ENCODE peak calls at places on chromosomes 4 and X, in six cellular contexts. E, C, V, N, H and P are unnamed samples.

GRCh38 chr4:8010618-8011017 is 71.0 kb upstream of the AFAP1 start:
- DNase-seq in E (no peak), C (no peak), V (peak), N (no peak), H (no peak), P (no peak)

GRCh38 chr4:185853841-185854240 is 41.8 kb upstream of the SORBS2 start:
- DNase-seq in E (no peak), C (no peak), V (no peak), N (no peak), H (no peak), P (no peak)

GRCh38 chrX:149949743-149950436 is 11.6 kb upstream of the EOLA2 start:
- DNase-seq in E (no peak), C (no peak), V (no peak), N (no peak), H (no peak), P (no peak)

GRCh38 chr4:104815593-104816156 is 321.0 kb upstream of the CXXC4 start:
- DNase-seq in E (no peak), C (no peak), V (no peak), N (no peak), H (no peak), P (no peak)

GRCh38 chr4:123786159-123786915 is 389.7 kb downstream of the SPRY1 start:
- DNase-seq in E (no peak), C (no peak), V (no peak), N (no peak), H (no peak), P (no peak)

GRCh38 chrX:120794525-120794975 is 81.1 kb downstream of the CT47B1 start:
- DNase-seq in E (no peak), C (no peak), V (no peak), N (no peak), H (no peak), P (peak)

GRCh38 chr4:111802191-111802590 is 343.1 kb upstream of the FAM241A start:
- DNase-seq in E (no peak), C (no peak), V (no peak), N (no peak), H (no peak), P (peak)

GRCh38 chr4:121236353-121237068 is 72.4 kb upstream of the TNIP3 start:
- DNase-seq in E (no peak), C (no peak), V (no peak), N (no peak), H (no peak), P (no peak)

GRCh38 chr4:38734886-38735285 is 47.9 kb downstream of the TLR10 start:
- DNase-seq in E (no peak), C (no peak), V (no peak), N (no peak), H (no peak), P (no peak)

GRCh38 chr4:147693202-147693601 is 9.2 kb upstream of the PRMT9 start:
- DNase-seq in E (no peak), C (no peak), V (no peak), N (no peak), H (no peak), P (no peak)

GRCh38 chr4:173091362-173091761 is 77.2 kb upstream of the GALNT7 start:
- DNase-seq in E (no peak), C (no peak), V (no peak), N (no peak), H (no peak), P (no peak)

GRCh38 chr4:179583221-179583620 is 2141.0 kb upstream of the AGA start:
- DNase-seq in E (no peak), C (no peak), V (no peak), N (no peak), H (no peak), P (no peak)

GRCh38 chrX:120316587-120317283 is 5.5 kb upstream of the TMEM255A start:
- DNase-seq in E (no peak), C (no peak), V (no peak), N (no peak), H (no peak), P (peak)

GRCh38 chr4:78100060-78100459 is 42.9 kb downstream of the FRAS1 start:
- DNase-seq in E (no peak), C (no peak), V (no peak), N (no peak), H (no peak), P (no peak)

GRCh38 chr4:142416711-142417275 is 429.3 kb downstream of the INPP4B start:
- DNase-seq in E (no peak), C (no peak), V (no peak), N (no peak), H (no peak), P (no peak)

GRCh38 chrX:145856181-145856580 is 38.6 kb downstream of the SLITRK2 start:
- DNase-seq in E (no peak), C (no peak), V (no peak), N (no peak), H (no peak), P (peak)

GRCh38 chr4:133969202-133969873 is 232.3 kb downstream of the PABPC4L start:
- DNase-seq in E (no peak), C (no peak), V (no peak), N (no peak), H (no peak), P (peak)

GRCh38 chr4:187602339-187603092 is 393.1 kb upstream of the ZFP42 start:
- DNase-seq in E (no peak), C (no peak), V (no peak), N (no peak), H (no peak), P (no peak)

GRCh38 chr4:142467086-142467485 is 379.0 kb downstream of the INPP4B start:
- DNase-seq in E (no peak), C (no peak), V (no peak), N (no peak), H (no peak), P (no peak)

GRCh38 chrX:55714111-55714510 is 3.4 kb upstream of the RRAGB start:
- DNase-seq in E (no peak), C (no peak), V (no peak), N (no peak), H (no peak), P (no peak)

GRCh38 chrX:68196939-68197791 is 236.1 kb downstream of the OPHN1 start:
- DNase-seq in E (no peak), C (peak), V (no peak), N (peak), H (no peak), P (peak)

GRCh38 chr4:159169414-159169813 is 66.5 kb downstream of the RAPGEF2 start:
- DNase-seq in E (no peak), C (no peak), V (no peak), N (no peak), H (no peak), P (no peak)

GRCh38 chr4:25786497-25787065 is 76.2 kb downstream of the SEL1L3 start:
- DNase-seq in E (no peak), C (no peak), V (no peak), N (no peak), H (no peak), P (no peak)

GRCh38 chrX:15505104-15505503 is 4.5 kb downstream of the BMX start:
- DNase-seq in E (no peak), C (no peak), V (no peak), N (no peak), H (no peak), P (peak)

GRCh38 chr4:182306792-182307507 is 63.7 kb downstream of the TENM3 start:
- DNase-seq in E (no peak), C (no peak), V (no peak), N (no peak), H (no peak), P (peak)
- TF ChIP-seq CTCF in E (no peak), C (no peak), V (no peak), N (no peak), H (no peak), P (no peak)

GRCh38 chr4:156173481-156173880 is 219.8 kb upstream of the CTSO start:
- DNase-seq in E (no peak), C (no peak), V (no peak), N (no peak), H (no peak), P (no peak)

GRCh38 chr4:156169861-156170260 is 216.2 kb upstream of the CTSO start:
- DNase-seq in E (no peak), C (no peak), V (no peak), N (peak), H (no peak), P (no peak)

GRCh38 chr4:156168288-156168687 is 214.6 kb upstream of the CTSO start:
- DNase-seq in E (no peak), C (no peak), V (no peak), N (no peak), H (no peak), P (no peak)

GRCh38 chr4:156173937-156174336 is 220.3 kb upstream of the CTSO start:
- DNase-seq in E (no peak), C (no peak), V (no peak), N (no peak), H (no peak), P (no peak)

DNA sequence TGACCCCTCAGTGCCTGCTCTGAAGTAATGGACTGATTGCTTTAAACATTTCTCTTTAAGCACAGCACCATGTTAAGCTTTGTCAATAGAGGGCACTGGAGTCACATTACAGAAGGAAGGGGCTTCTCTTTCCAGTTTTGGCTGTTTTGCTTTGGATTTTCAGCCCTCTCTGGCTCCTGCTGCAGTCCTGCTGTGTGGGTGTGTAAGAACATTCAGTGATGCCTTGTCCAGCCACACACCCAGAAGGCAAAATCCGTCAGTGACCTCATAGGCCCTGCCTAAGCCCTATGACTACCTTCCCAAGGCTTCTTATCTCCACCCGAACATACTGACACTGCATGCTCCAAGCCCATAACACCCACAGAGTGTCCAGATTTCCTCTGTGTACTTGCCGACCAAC is 215.3 kb upstream of the CTSO start:
- DNase-seq in E (no peak), C (peak), V (peak), N (peak), H (no peak), P (peak)
- TF ChIP-seq CTCF in E (peak), C (peak), V (no peak), N (peak), H (no peak), P (peak)

GRCh38 chr4:92299152-92299551 is 4.6 kb upstream of the GRID2 start:
- DNase-seq in E (no peak), C (no peak), V (no peak), N (no peak), H (no peak), P (peak)
- TF ChIP-seq CTCF in E (no peak), C (no peak), V (no peak), N (peak), H (no peak), P (peak)

GRCh38 chrX:104370089-104370488 is 115.4 kb upstream of the ESX1 start:
- DNase-seq in E (no peak), C (no peak), V (no peak), N (peak), H (no peak), P (peak)
- TF ChIP-seq CTCF in E (no peak), C (no peak), V (no peak), N (peak), H (no peak), P (no peak)

DNA sequence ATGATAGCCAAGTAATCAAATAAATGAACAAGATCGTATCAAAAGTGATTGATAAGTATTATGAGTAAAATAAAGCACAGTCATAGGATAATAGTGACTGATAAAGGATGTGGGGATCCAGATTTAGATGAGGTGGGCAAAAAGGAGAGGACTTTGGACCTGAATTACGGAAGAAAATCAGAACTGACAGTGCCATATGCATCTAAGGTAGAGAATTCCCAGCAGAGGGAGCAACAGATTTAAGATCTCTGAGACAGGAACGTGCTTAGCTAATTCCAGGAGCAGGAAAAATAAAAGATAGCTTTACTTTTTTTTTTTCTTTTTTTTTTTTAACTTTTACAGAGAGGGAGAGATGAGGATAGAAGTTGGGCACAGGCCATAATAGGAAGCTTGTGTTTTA is 189.9 kb downstream of the NWD2 start:
- DNase-seq in E (no peak), C (no peak), V (no peak), N (no peak), H (no peak), P (peak)
- TF ChIP-seq CTCF in E (no peak), C (no peak), V (no peak), N (peak), H (no peak), P (peak)

DNA sequence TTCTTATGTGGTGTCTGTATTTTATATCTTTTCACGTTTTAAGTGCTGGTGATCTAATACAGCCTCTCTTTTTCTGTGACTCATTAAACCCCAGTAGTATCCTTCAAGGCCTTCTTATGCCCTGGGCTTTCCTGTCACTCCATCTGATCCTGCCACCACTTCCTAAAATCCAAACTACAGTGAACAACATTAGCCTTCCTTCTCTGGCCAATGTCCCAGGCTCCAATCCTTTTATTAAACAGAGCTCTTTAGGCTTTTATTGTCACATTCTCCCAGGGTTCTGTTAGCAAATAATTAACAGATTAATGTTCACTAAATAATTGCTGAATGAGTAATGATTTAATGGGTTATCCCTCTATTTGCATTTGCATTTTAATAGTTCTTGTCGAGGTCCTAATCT is 47.9 kb upstream of the ITM2A start:
- DNase-seq in E (no peak), C (no peak), V (no peak), N (no peak), H (no peak), P (no peak)
- TF ChIP-seq CTCF in E (no peak), C (no peak), V (no peak), N (no peak), H (no peak), P (no peak)